ENCODE peak calls at places on chromosome 16, in five cellular contexts. A is T-cell, D is EL, P is LoVo, Y is NCI-H524 treated with DMSO at 0.1 percent for 48 hours. I is an unnamed sample.

GRCh38 chr16:22789281-22789945 is 24.5 kb upstream of the HS3ST2 start:
- DNase-seq in A (no peak), D (peak; percentile 33), P (peak; percentile 44), Y (no peak), I (no peak)

GRCh38 chr16:46883353-46883689 is 841 bp upstream of the GPT2 start:
- DNase-seq in A (no peak), D (no peak), P (no peak), Y (no peak), I (no peak)

GRCh38 chr16:22625948-22626347 is 115.3 kb downstream of the NPIPB5 start:
- DNase-seq in A (no peak), D (no peak), P (no peak), Y (no peak), I (no peak)

GRCh38 chr16:64008131-64008530 is 1113.7 kb downstream of the CDH11 start:
- DNase-seq in A (no peak), D (no peak), P (no peak), Y (no peak), I (no peak)

GRCh38 chr16:10009691-10010090 is 172.5 kb downstream of the GRIN2A start:
- DNase-seq in A (no peak), D (no peak), P (no peak), Y (no peak), I (no peak)

GRCh38 chr16:48124266-48124665 is 31.5 kb downstream of the ABCC12 start:
- DNase-seq in A (no peak), D (no peak), P (no peak), Y (no peak), I (no peak)

GRCh38 chr16:86217891-86218270 is 292.4 kb upstream of the FOXF1 start:
- DNase-seq in A (no peak), D (no peak), P (no peak), Y (no peak), I (no peak)

GRCh38 chr16:79265701-79266100 is 334.8 kb downstream of the MAF start:
- DNase-seq in A (no peak), D (no peak), P (no peak), Y (no peak), I (no peak)

GRCh38 chr16:2486645-2487516 is 12.0 kb downstream of the TBC1D24 start:
- DNase-seq in A (peak; percentile 77), D (no peak), P (no peak), Y (no peak), I (peak; percentile 79)

GRCh38 chr16:51442140-51442539 is 291.1 kb upstream of the SALL1 start:
- DNase-seq in A (no peak), D (no peak), P (no peak), Y (no peak), I (no peak)

GRCh38 chr16:10997485-10997884 is 53.1 kb downstream of the CLEC16A start:
- DNase-seq in A (no peak), D (no peak), P (no peak), Y (no peak), I (no peak)

I was measured in immature natural killer cell.